ENCODE peak calls at places on chromosomes 5 and 9, in nine cellular contexts. A is COR-L47; Z is NCI-H345; S is stomach; T is osteocyte; G is stimulated activated CD4-positive, alpha-beta T cell treated with anti-CD3 and anti-CD28 coated beads, TNF-alpha, amount 100 ng/mL, for 48 hours; E is KBM-7; U is AG09319; O is occipital lobe. D is an unnamed sample.

GRCh38 chr5:28877050-28877449 is 1838.7 kb upstream of the CDH9 start:
- DNase-seq in U (no peak), T (no peak), S (no peak), Z (no peak), A (no peak), O (no peak), G (no peak), E (no peak), D (no peak)

GRCh38 chr5:154117930-154118329 is 72.6 kb upstream of the GALNT10 start:
- DNase-seq in T (no peak), E (no peak), Z (no peak), O (no peak), G (no peak), A (no peak), S (no peak), U (no peak), D (no peak)

GRCh38 chr9:4293293-4293931 is 6.5 kb downstream of the GLIS3 start:
- DNase-seq in O (no peak), G (no peak), S (no peak), Z (no peak), T (no peak), E (no peak), U (peak; percentile 85), A (no peak), D (no peak)

GRCh38 chr5:95817430-95817829 is 5.1 kb downstream of the GLRX start:
- DNase-seq in O (no peak), U (no peak), T (no peak), S (no peak), A (no peak), G (no peak), E (no peak), Z (no peak), D (no peak)

GRCh38 chr5:174750720-174751119 is 26.3 kb downstream of the MSX2 start:
- DNase-seq in S (no peak), E (no peak), O (no peak), A (no peak), G (no peak), T (no peak), U (peak; percentile 35), Z (no peak), D (no peak)

GRCh38 chr5:4020386-4020785 is 424.8 kb downstream of the IRX1 start:
- DNase-seq in U (no peak), Z (no peak), A (no peak), G (no peak), T (no peak), O (no peak), E (no peak), S (no peak), D (no peak)

GRCh38 chr5:66010476-66010875 is 84.1 kb downstream of the ERBIN start:
- DNase-seq in T (no peak), U (no peak), A (no peak), G (no peak), E (no peak), S (no peak), O (no peak), Z (no peak), D (no peak)

GRCh38 chr5:140162781-140163180 is 12.2 kb upstream of the CYSTM1 start:
- DNase-seq in E (no peak), S (no peak), U (no peak), G (no peak), T (no peak), A (no peak), O (no peak), Z (no peak), D (no peak)

GRCh38 chr9:112174965-112175795 is at the start of gene SUSD1:
- DNase-seq in Z (no peak), G (no peak), U (no peak), O (no peak), S (peak; percentile 38), T (no peak), A (peak; percentile 52), E (peak; percentile 49), D (no peak)

GRCh38 chr9:136110082-136111061 is 8.3 kb downstream of the TMEM250 start:
- DNase-seq in S (no peak), A (no peak), G (no peak), O (no peak), T (no peak), Z (no peak), E (no peak), U (no peak), D (no peak)

GRCh38 chr9:120947222-120947621 is 20.6 kb upstream of the TRAF1 start:
- DNase-seq in G (no peak), O (no peak), T (no peak), E (no peak), U (no peak), S (no peak), A (no peak), Z (no peak), D (no peak)

GRCh38 chr5:75028090-75028489 is 24.3 kb downstream of the GCNT4 start:
- DNase-seq in A (no peak), Z (no peak), E (no peak), U (no peak), O (no peak), G (no peak), T (no peak), S (no peak), D (no peak)

GRCh38 chr5:134175874-134176522 is 752 bp downstream of the SKP1 start:
- DNase-seq in U (no peak), Z (peak; percentile 15), S (peak; percentile 36), E (peak; percentile 43), T (no peak), O (no peak), G (peak; percentile 36), A (no peak), D (no peak)

GRCh38 chr5:19547640-19548039 is 440.4 kb downstream of the CDH18 start:
- DNase-seq in E (no peak), U (no peak), S (no peak), T (no peak), G (no peak), Z (no peak), A (no peak), O (no peak), D (no peak)

GRCh38 chr5:170622933-170623332 is 119.1 kb downstream of the KCNIP1 start:
- DNase-seq in E (no peak), O (no peak), U (no peak), A (no peak), G (no peak), T (no peak), S (no peak), Z (no peak), D (no peak)

GRCh38 chr9:99143661-99144060 is 38.7 kb downstream of the TGFBR1 start:
- DNase-seq in G (no peak), Z (no peak), T (no peak), U (no peak), S (no peak), A (no peak), O (no peak), E (no peak), D (no peak)

GRCh38 chr5:125348936-125349335 is 602.5 kb upstream of the ZNF608 start:
- DNase-seq in S (no peak), E (no peak), U (no peak), A (no peak), O (no peak), G (no peak), T (no peak), Z (no peak), D (no peak)

GRCh38 chr5:137611926-137612435 is 112.9 kb upstream of the SPOCK1 start:
- DNase-seq in A (no peak), E (no peak), U (no peak), G (no peak), S (no peak), Z (no peak), T (no peak), O (no peak), D (peak; percentile 69)

GRCh38 chr5:116847960-116848359 is 273.3 kb upstream of the SEMA6A start:
- DNase-seq in T (no peak), Z (no peak), G (no peak), E (no peak), S (no peak), A (no peak), U (no peak), O (no peak), D (no peak)

GRCh38 chr9:93058357-93059096 is at the start of gene SUSD3:
- DNase-seq in T (no peak), S (peak; percentile 76), Z (no peak), O (no peak), E (peak; percentile 64), A (no peak), G (peak; percentile 74), U (no peak), D (no peak)

GRCh38 chr5:127875235-127876021 is 172.2 kb downstream of the CCDC192 start:
- DNase-seq in O (peak; percentile 24), T (no peak), E (peak; percentile 40), G (peak; percentile 4), S (peak; percentile 69), A (peak; percentile 80), Z (peak; percentile 69), U (no peak), D (no peak)

GRCh38 chr5:58735637-58736036 is 152.8 kb downstream of the RAB3C start:
- DNase-seq in A (no peak), O (no peak), G (no peak), T (no peak), U (no peak), Z (no peak), S (no peak), E (no peak), D (no peak)

GRCh38 chr5:176772271-176773210 is 37.8 kb upstream of the UNC5A start:
- DNase-seq in G (no peak), Z (no peak), E (no peak), S (no peak), A (no peak), O (no peak), T (peak; percentile 62), U (no peak), D (peak; percentile 69)

GRCh38 chr5:74334034-74334433 is 306.5 kb downstream of the ENC1 start:
- DNase-seq in U (no peak), A (no peak), G (no peak), E (no peak), T (no peak), O (no peak), Z (no peak), S (no peak), D (no peak)

GRCh38 chr9:110256392-110257096 is at the start of gene TXN:
- DNase-seq in T (peak; percentile 95), U (peak; percentile 80), O (peak; percentile 94), Z (peak; percentile 92), S (peak; percentile 93), E (peak; percentile 91), G (peak; percentile 90), A (peak; percentile 78), D (peak; percentile 93)

GRCh38 chr5:115262066-115262404 is 642 bp downstream of the PGGT1B start:
- DNase-seq in U (no peak), T (no peak), A (no peak), E (no peak), G (no peak), O (no peak), Z (no peak), S (no peak), D (no peak)

GRCh38 chr5:137730331-137730730 is 5.6 kb downstream of the KLHL3 start:
- DNase-seq in U (no peak), O (no peak), S (no peak), G (no peak), E (no peak), A (no peak), T (no peak), Z (no peak), D (no peak)

GRCh38 chr5:95759634-95760033 is 28.5 kb downstream of the RHOBTB3 start:
- DNase-seq in T (no peak), Z (peak; percentile 3), U (no peak), S (no peak), A (no peak), O (no peak), E (no peak), G (no peak), D (no peak)

GRCh38 chr5:170176916-170177315 is 55.9 kb upstream of the C5orf58 start:
- DNase-seq in S (no peak), U (no peak), G (no peak), A (peak; percentile 70), Z (peak; percentile 40), T (no peak), E (no peak), O (no peak), D (no peak)

GRCh38 chr9:68750786-68751185 is 45.7 kb downstream of the PIP5K1B start:
- DNase-seq in T (no peak), O (no peak), U (no peak), S (no peak), A (no peak), Z (no peak), G (no peak), E (no peak), D (no peak)

GRCh38 chr9:8895498-8896224 is 1096.1 kb upstream of the DMAC1 start:
- DNase-seq in U (no peak), A (peak; percentile 52), G (no peak), Z (peak; percentile 52), S (no peak), E (peak; percentile 42), O (no peak), T (no peak), D (no peak)